ENCODE peak calls at places on chromosomes 7 and 10, in seven cellular contexts. C is smooth muscle cell of the brain vasculature, Z is HAP-1, E is coronary artery, K is ELR, H is neural progenitor cell, S is esophagus squamous epithelium. V is an unnamed sample.

GRCh38 chr7:142030294-142030693 is 34.6 kb downstream of the MGAM start:
- DNase-seq in C (no peak), E (no peak), K (peak), S (no peak), H (peak), Z (no peak), V (no peak)

GRCh38 chr7:134919240-134919641 is 67.1 kb upstream of the AGBL3 start:
- DNase-seq in Z (no peak), C (no peak), E (no peak), S (no peak), H (no peak), K (peak), V (no peak)

GRCh38 chr10:1109795-1110673 is 53.8 kb downstream of the WDR37 start:
- DNase-seq in S (no peak), H (peak), K (peak), E (no peak), Z (peak), C (peak), V (no peak)

GRCh38 chr10:33487014-33487776 is 152.7 kb upstream of the NRP1 start:
- DNase-seq in K (peak), S (no peak), C (no peak), E (no peak), Z (no peak), H (peak), V (no peak)

GRCh38 chr7:19405546-19405945 is 260.3 kb upstream of the FERD3L start:
- DNase-seq in K (peak), Z (no peak), H (no peak), E (no peak), C (no peak), S (no peak), V (no peak)

GRCh38 chr7:23108995-23109394 is 3.4 kb downstream of the KLHL7 start:
- DNase-seq in H (no peak), C (no peak), E (no peak), S (no peak), Z (no peak), K (no peak), V (no peak)

GRCh38 chr10:53325073-53325472 is 552.5 kb upstream of the MBL2 start:
- DNase-seq in H (no peak), C (no peak), S (no peak), Z (no peak), K (peak), E (no peak), V (no peak)

GRCh38 chr7:126228356-126229061 is 1024.2 kb downstream of the GRM8 start:
- DNase-seq in E (no peak), C (no peak), H (peak), K (peak), Z (no peak), S (no peak), V (no peak)

GRCh38 chr10:93445097-93445960 is 36.8 kb downstream of the MYOF start:
- DNase-seq in H (peak), S (peak), Z (peak), E (peak), C (peak), K (peak), V (peak)

GRCh38 chr7:94547128-94547527 is 37.5 kb downstream of the CASD1 start:
- DNase-seq in K (no peak), E (no peak), S (no peak), H (no peak), Z (no peak), C (no peak), V (no peak)

GRCh38 chr10:88091490-88092061 is 228.2 kb downstream of the PTEN start:
- DNase-seq in K (no peak), H (no peak), C (no peak), Z (no peak), S (peak), E (no peak), V (peak)

GRCh38 chr7:139718859-139719258 is 58.9 kb downstream of the HIPK2 start:
- DNase-seq in C (no peak), K (no peak), Z (no peak), S (no peak), E (no peak), H (no peak), V (no peak)

GRCh38 chr7:51031216-51031615 is 248.5 kb upstream of the GRB10 start:
- DNase-seq in K (no peak), E (peak), S (no peak), H (no peak), C (no peak), Z (no peak), V (no peak)

GRCh38 chr10:14580933-14581332 is 193.8 kb downstream of the FAM107B start:
- DNase-seq in K (no peak), C (no peak), Z (no peak), H (no peak), S (no peak), E (no peak), V (no peak)

GRCh38 chr7:96303105-96303685 is 18.7 kb downstream of the SLC25A13 start:
- DNase-seq in H (no peak), C (no peak), K (no peak), Z (no peak), E (no peak), S (no peak), V (no peak)

GRCh38 chr10:16441106-16441850 is 4.5 kb downstream of the PTER start:
- DNase-seq in C (no peak), E (no peak), S (no peak), H (no peak), Z (peak), K (peak), V (no peak)

GRCh38 chr7:96675548-96675947 is 34.1 kb downstream of the SEM1 start:
- DNase-seq in E (no peak), H (no peak), S (no peak), Z (no peak), C (no peak), K (no peak), V (no peak)

V was measured in cardiac septum.